ENCODE peak calls at places on chromosomes 6 and 20, in nine cellular contexts. S, C, W, H, Q, K, I, A and Y are unnamed samples.

GRCh38 chr20:15658295-15658694 is 915.0 kb downstream of the KIF16B start:
- DNase-seq in W (no peak), C (no peak), I (no peak), A (no peak), Q (no peak), S (no peak), K (no peak), H (no peak), Y (no peak)

GRCh38 chr6:160678744-160679401 is 14.8 kb upstream of the LPA start:
- DNase-seq in I (no peak), A (no peak), C (no peak), Q (no peak), K (peak), W (no peak), H (no peak), S (no peak), Y (no peak)

GRCh38 chr6:23783901-23784300 is 342.1 kb upstream of the NRSN1 start:
- DNase-seq in S (no peak), Q (no peak), H (no peak), W (no peak), I (no peak), A (no peak), C (no peak), K (no peak), Y (no peak)

GRCh38 chr6:43771210-43771857 is 1.3 kb downstream of the VEGFA start:
- DNase-seq in I (peak), K (peak), Q (peak), A (no peak), W (peak), H (peak), C (peak), S (peak), Y (peak)

GRCh38 chr20:3473324-3473723 is 2.5 kb downstream of the ATRN start:
- DNase-seq in H (no peak), I (no peak), S (no peak), C (no peak), Q (no peak), K (no peak), A (no peak), W (no peak), Y (no peak)

GRCh38 chr6:14046476-14047068 is 71.0 kb upstream of the CD83 start:
- DNase-seq in K (peak), C (peak), Q (no peak), H (peak), I (peak), A (peak), S (peak), W (peak), Y (peak)

GRCh38 chr6:40759259-40759658 is 172.1 kb upstream of the LRFN2 start:
- DNase-seq in A (no peak), I (no peak), S (no peak), C (no peak), Q (no peak), W (no peak), H (no peak), K (no peak), Y (no peak)

GRCh38 chr6:56729719-56730118 is 87.0 kb upstream of the DST start:
- DNase-seq in S (no peak), Q (no peak), I (peak), C (peak), H (peak), A (peak), K (no peak), W (no peak), Y (peak)

GRCh38 chr6:81485395-81485794 is 267.1 kb downstream of the TENT5A start:
- DNase-seq in H (no peak), A (no peak), C (no peak), Q (no peak), W (no peak), S (no peak), I (no peak), K (no peak), Y (peak)

GRCh38 chr20:52104546-52105044 is 87.0 kb downstream of the ZFP64 start:
- DNase-seq in Q (no peak), S (no peak), W (peak), I (peak), C (peak), H (peak), K (no peak), A (peak), Y (peak)

GRCh38 chr6:105485456-105485855 is 82.6 kb upstream of the PREP start:
- DNase-seq in W (no peak), A (no peak), C (no peak), Q (no peak), I (no peak), K (no peak), H (no peak), S (peak), Y (no peak)